ENCODE peak calls at places on chromosomes 1 and 21, in ten cellular contexts. B, M, N, D, V, I, R, E, G and X are unnamed samples.

GRCh38 chr1:113153116-113153803 is 80.3 kb downstream of the LRIG2 start:
- DNase-seq in B (no peak), M (no peak), N (peak), D (no peak), V (peak), I (no peak), R (no peak), E (no peak), G (no peak), X (no peak)

GRCh38 chr1:167401260-167401873 is 117.0 kb downstream of the CD247 start:
- DNase-seq in B (peak), M (peak), N (peak), D (peak), V (peak), I (peak), R (no peak), E (peak), G (peak), X (peak)

GRCh38 chr1:44707959-44708831 is 22.8 kb downstream of the RNU5D-1 start:
- DNase-seq in B (peak), M (peak), N (peak), D (no peak), V (peak), I (peak), R (no peak), E (peak), G (no peak), X (peak)

GRCh38 chr1:82632164-82632563 is 831.4 kb downstream of the ADGRL2 start:
- DNase-seq in B (no peak), M (no peak), N (no peak), D (no peak), V (peak), I (no peak), R (no peak), E (no peak), G (no peak), X (no peak)

GRCh38 chr21:35256468-35256988 is 207.4 kb upstream of the RUNX1 start:
- DNase-seq in B (peak), M (peak), N (peak), D (peak), V (peak), I (peak), R (no peak), E (peak), G (no peak), X (no peak)

GRCh38 chr1:45444609-45445131 is 46.3 kb downstream of the TESK2 start:
- DNase-seq in B (peak), M (no peak), N (no peak), D (no peak), V (no peak), I (no peak), R (no peak), E (no peak), G (no peak), X (no peak)

GRCh38 chr21:42478504-42478903 is 17.5 kb downstream of the RSPH1 start:
- DNase-seq in B (no peak), M (no peak), N (no peak), D (no peak), V (no peak), I (no peak), R (no peak), E (no peak), G (no peak), X (no peak)

GRCh38 chr1:203186446-203187305 is at the start of gene CHI3L1:
- DNase-seq in B (no peak), M (no peak), N (no peak), D (no peak), V (peak), I (no peak), R (no peak), E (no peak), G (peak), X (no peak)

GRCh38 chr1:231153726-231154125 is 8.1 kb upstream of the TRIM67 start:
- DNase-seq in B (no peak), M (no peak), N (no peak), D (no peak), V (no peak), I (no peak), R (no peak), E (no peak), G (no peak), X (no peak)

GRCh38 chr1:212182585-212182984 is 102.6 kb upstream of the PPP2R5A start:
- DNase-seq in B (no peak), M (no peak), N (no peak), D (no peak), V (no peak), I (no peak), R (no peak), E (no peak), G (no peak), X (no peak)

GRCh38 chr1:8597455-8597854 is 220.0 kb downstream of the RERE start:
- DNase-seq in B (peak), M (peak), N (no peak), D (no peak), V (peak), I (no peak), R (no peak), E (no peak), G (no peak), X (no peak)

GRCh38 chr1:101820080-101820479 is 176.6 kb downstream of the OLFM3 start:
- DNase-seq in B (peak), M (peak), N (peak), D (no peak), V (peak), I (no peak), R (no peak), E (peak), G (peak), X (peak)

GRCh38 chr1:157001304-157001703 is 44.2 kb downstream of the ARHGEF11 start:
- DNase-seq in B (peak), M (peak), N (no peak), D (no peak), V (peak), I (no peak), R (no peak), E (peak), G (no peak), X (no peak)

GRCh38 chr1:18541046-18541795 is 60.5 kb downstream of the KLHDC7A start:
- DNase-seq in B (no peak), M (no peak), N (no peak), D (no peak), V (no peak), I (no peak), R (no peak), E (no peak), G (no peak), X (no peak)

GRCh38 chr1:94633051-94633450 is 91.5 kb upstream of the F3 start:
- DNase-seq in B (peak), M (peak), N (no peak), D (no peak), V (peak), I (no peak), R (no peak), E (peak), G (no peak), X (no peak)

GRCh38 chr1:23422313-23422877 is 2.2 kb downstream of the TCEA3 start:
- DNase-seq in B (peak), M (peak), N (peak), D (no peak), V (peak), I (no peak), R (no peak), E (peak), G (no peak), X (no peak)

GRCh38 chr21:37642493-37642892 is 273.8 kb downstream of the KCNJ6 start:
- DNase-seq in B (no peak), M (no peak), N (peak), D (no peak), V (no peak), I (peak), R (no peak), E (no peak), G (no peak), X (no peak)

GRCh38 chr21:37300114-37300746 is 33.1 kb upstream of the VPS26C start:
- DNase-seq in B (no peak), M (no peak), N (no peak), D (no peak), V (no peak), I (no peak), R (no peak), E (no peak), G (no peak), X (no peak)

GRCh38 chr1:211356723-211357418 is 30.2 kb downstream of the TRAF5 start:
- DNase-seq in B (peak), M (peak), N (no peak), D (no peak), V (peak), I (no peak), R (no peak), E (peak), G (no peak), X (no peak)

GRCh38 chr21:45248893-45249381 is 38.8 kb downstream of the POFUT2 start:
- DNase-seq in B (peak), M (no peak), N (peak), D (no peak), V (peak), I (no peak), R (no peak), E (peak), G (no peak), X (no peak)

DNA sequence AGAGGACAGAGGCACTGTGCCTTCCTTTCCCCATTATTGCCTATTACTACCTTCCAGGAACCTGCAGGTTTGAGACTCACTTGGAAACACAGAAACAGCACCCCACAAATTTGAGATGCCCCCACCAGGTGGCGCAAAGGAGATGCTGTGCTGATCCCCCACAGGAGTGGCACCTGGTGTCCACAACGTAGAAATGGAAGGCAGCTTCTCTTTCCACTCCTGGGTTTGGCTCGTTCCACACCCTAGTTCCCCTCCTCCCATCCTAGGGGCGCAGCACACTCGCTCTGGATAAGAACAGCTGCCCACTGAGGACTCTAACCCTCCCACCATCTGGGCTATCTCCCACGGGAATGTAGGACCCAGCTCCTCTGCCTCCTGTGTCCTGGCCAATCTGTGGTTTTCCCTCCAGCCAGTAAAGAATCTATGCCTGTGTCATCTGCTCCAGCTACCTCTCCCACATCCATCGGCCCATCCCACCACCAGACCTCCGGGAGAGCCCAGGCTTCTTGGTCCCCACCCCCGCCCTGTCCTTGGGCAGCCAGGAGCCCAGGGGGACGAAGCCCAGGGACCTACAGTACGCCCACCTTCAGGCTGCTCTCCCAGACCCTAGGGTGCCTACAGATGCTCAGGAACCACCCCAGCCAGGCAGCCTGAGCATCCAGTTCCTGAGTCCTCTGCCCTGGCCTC is 663 bp downstream of the THBS3 start:
- DNase-seq in B (peak), M (peak), N (peak), D (peak), V (peak), I (peak), R (peak), E (peak), G (peak), X (peak)
- TF ChIP-seq CTCF in B (peak), M (peak), N (peak), D (peak), V (peak), I (peak), R (peak), E (peak), G (peak), X (peak)

DNA sequence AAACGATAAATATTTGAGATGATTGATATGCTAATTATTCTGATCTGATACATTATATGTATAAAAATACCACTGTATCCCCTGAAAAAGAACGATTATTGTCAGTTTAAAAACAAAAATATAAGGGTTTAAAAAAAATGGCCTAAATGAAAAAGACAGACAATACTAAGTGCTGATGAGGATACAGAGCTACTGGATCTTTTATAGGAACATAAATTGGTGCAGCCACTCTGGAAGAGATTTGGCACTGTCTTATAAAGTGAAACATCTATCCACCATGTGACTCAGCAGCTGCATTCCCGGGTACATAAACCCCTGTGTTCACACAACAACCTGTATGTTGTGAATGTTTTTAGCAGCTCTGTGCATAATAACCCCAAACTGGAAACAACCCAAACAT is 44.2 kb downstream of the KAZN start:
- DNase-seq in B (no peak), M (no peak), N (no peak), D (no peak), V (no peak), I (no peak), R (no peak), E (no peak), G (no peak), X (no peak)
- TF ChIP-seq CTCF in B (no peak), M (no peak), N (no peak), D (no peak), V (no peak), I (no peak), R (no peak), E (no peak), G (no peak), X (no peak)

GRCh38 chr1:69700770-69701169 is 133.0 kb downstream of the LRRC7 start:
- DNase-seq in B (peak), M (no peak), N (peak), D (peak), V (peak), I (peak), R (no peak), E (peak), G (no peak), X (peak)
- TF ChIP-seq CTCF in B (peak), M (peak), N (peak), D (peak), V (peak), I (peak), R (no peak), E (peak), G (no peak), X (peak)

GRCh38 chr1:186682721-186683120 is 2.5 kb upstream of the PTGS2 start:
- DNase-seq in B (peak), M (peak), N (no peak), D (no peak), V (peak), I (no peak), R (no peak), E (peak), G (no peak), X (no peak)
- TF ChIP-seq CTCF in B (peak), M (peak), N (peak), D (no peak), V (peak), I (peak), R (no peak), E (peak), G (peak), X (no peak)

GRCh38 chr1:216726435-216726834 is 3.2 kb upstream of the ESRRG start:
- DNase-seq in B (no peak), M (no peak), N (no peak), D (no peak), V (no peak), I (no peak), R (no peak), E (no peak), G (no peak), X (no peak)
- TF ChIP-seq CTCF in B (no peak), M (peak), N (no peak), D (peak), V (no peak), I (no peak), R (no peak), E (no peak), G (no peak), X (peak)

GRCh38 chr1:153615406-153615805 is 719 bp downstream of the S100A14 start:
- DNase-seq in B (no peak), M (no peak), N (no peak), D (no peak), V (no peak), I (no peak), R (no peak), E (no peak), G (no peak), X (no peak)

GRCh38 chr1:153614906-153615305 is 1.2 kb downstream of the S100A14 start:
- DNase-seq in B (no peak), M (no peak), N (no peak), D (no peak), V (no peak), I (no peak), R (no peak), E (no peak), G (no peak), X (no peak)

GRCh38 chr1:153613406-153613805 is 469 bp upstream of the S100A16 start:
- DNase-seq in B (no peak), M (no peak), N (no peak), D (no peak), V (no peak), I (no peak), R (no peak), E (no peak), G (no peak), X (no peak)

GRCh38 chr1:153612755-153613331 is at the start of gene S100A16:
- DNase-seq in B (peak), M (peak), N (peak), D (no peak), V (peak), I (peak), R (no peak), E (peak), G (peak), X (no peak)

DNA sequence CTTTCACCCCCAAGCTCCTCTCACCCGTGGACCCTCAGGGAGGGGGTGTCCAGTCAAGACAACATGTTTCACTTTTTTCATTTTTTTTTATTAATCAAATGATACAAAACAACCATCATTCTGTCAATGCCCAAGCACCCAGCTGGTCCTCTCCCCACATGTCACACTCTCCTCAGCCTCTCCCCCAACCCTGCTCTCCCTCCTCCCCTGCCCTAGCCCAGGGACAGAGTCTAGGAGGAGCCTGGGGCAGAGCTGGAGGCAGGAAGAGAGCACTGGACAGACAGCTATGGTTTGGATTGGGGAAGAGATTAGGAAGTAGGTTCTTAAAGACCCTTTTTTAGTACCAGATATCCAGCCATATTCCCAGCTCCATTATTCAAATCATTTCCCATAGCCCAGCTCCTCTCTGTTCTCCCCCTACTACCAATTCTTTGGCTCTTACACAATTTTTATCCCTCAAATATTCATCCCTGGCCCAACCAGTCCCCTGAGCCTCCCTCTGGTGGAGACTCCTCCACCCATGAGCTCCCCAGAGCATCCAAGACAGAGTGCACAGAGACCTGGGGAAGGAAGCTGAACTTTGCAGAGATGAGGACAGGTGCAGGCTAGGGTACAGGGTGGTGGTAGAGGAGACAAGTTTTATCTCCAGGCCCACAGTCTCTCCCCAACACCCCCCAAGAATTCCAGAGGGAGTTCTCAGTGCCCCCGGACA is 1.4 kb upstream of the S100A16 start:
- DNase-seq in B (no peak), M (no peak), N (no peak), D (no peak), V (no peak), I (no peak), R (no peak), E (no peak), G (no peak), X (no peak)
- TF ChIP-seq CTCF in B (no peak), M (peak), N (peak), D (no peak), V (peak), I (no peak), R (no peak), E (no peak), G (no peak), X (no peak)

DNA sequence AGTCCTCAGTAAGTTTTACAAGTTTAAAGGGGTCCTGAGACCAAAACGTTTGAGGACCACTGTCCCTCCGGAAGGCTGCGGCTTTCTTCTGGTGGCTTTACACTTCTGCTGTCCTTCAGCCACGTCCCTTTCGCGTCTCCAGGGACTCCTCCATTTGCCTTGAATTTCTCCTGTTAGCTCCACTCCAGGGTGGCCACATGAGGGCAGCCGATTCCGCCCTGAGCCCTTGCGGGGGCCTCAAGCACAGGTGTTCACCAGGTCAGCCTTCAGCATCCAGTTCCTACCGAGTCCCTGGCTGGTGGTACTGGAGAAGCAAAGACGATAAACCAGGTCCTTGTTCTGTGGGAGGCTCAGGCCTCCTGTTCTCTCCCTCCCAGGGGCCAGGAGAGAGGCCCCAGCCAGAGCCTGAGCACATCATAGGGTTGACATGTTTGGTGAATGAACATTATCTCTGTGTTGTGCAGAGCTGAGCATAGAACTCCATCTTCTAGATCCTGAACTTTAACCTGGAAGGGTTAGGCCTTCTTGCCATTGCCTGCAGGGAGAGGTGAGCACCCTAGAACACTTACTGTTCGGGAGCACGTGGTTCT is 27.4 kb upstream of the COQ8A start:
- DNase-seq in B (peak), M (no peak), N (peak), D (no peak), V (peak), I (peak), R (no peak), E (peak), G (peak), X (peak)
- TF ChIP-seq CTCF in B (peak), M (peak), N (peak), D (peak), V (peak), I (peak), R (peak), E (peak), G (peak), X (no peak)

DNA sequence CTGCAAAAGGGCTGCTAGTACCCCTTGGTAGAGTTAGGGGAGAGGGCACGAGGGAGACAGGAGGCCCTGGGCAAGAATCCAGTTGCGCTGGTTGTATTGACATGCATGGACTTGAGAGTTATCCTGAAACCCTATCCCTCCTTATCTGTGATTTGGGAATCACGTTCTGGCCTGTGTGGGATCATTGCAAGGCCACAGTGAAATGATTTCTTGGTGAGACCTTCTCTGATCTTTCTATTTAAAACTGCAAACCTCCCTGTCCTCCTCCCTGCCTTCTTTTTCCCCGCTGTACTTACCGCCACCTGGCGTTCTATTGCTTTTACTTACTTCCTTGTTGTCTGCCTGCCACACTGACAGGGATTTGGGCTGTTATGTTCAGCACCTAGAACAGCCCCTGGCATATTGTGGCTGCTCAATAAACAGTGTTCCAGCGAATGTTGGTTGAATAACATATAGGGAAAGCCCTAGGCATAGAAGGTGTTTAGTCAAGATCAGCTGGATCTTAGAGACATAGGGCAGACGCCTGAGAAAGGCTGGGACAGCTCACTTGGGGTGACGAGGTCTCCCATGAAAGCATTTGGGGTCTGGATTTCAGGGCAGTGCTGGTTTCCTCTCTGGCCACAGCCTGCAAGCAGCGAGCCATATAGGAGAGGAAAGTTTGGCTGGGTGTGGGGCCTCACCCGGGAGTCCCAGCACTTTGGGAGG is 25.6 kb downstream of the ALPL start:
- DNase-seq in B (peak), M (peak), N (peak), D (peak), V (peak), I (peak), R (no peak), E (peak), G (no peak), X (peak)
- TF ChIP-seq CTCF in B (peak), M (peak), N (peak), D (peak), V (peak), I (no peak), R (no peak), E (peak), G (peak), X (no peak)